ENCODE peak calls at places on chromosomes 13 and 19, in seven cellular contexts. Z, H, M, T, E, D and X are unnamed samples. For H3K4me1, the result is how much of the 10 kb centered on the place peaks cover.

GRCh38 chr19:49581007-49581508 is at the start of gene PRRG2:
- DNase-seq in E (no peak), D (no peak), H (no peak), T (no peak), Z (peak), M (no peak), X (no peak)

GRCh38 chr19:48881741-48882657 is 9.8 kb downstream of the PPP1R15A start:
- DNase-seq in D (peak), M (peak), Z (no peak), H (peak), T (no peak), E (no peak), X (no peak)

GRCh38 chr19:51256053-51256682 is 5.3 kb downstream of the SIGLECL1 start:
- DNase-seq in T (no peak), D (no peak), H (no peak), M (no peak), E (no peak), Z (no peak), X (no peak)

GRCh38 chr19:35449347-35450043 is 1.4 kb downstream of the FFAR2 start:
- DNase-seq in D (no peak), M (no peak), H (no peak), Z (no peak), T (no peak), E (no peak), X (no peak)

GRCh38 chr19:1457892-1458291 is 8.0 kb downstream of the APC2 start:
- DNase-seq in M (no peak), D (no peak), H (no peak), Z (no peak), T (no peak), E (no peak), X (no peak)

GRCh38 chr13:20193924-20194631 is 1.3 kb upstream of the GJB2 start:
- DNase-seq in D (no peak), T (no peak), Z (no peak), E (no peak), H (peak), M (no peak), X (no peak)

GRCh38 chr19:23002690-23003422 is at the start of gene ZNF728:
- DNase-seq in Z (no peak), H (no peak), M (no peak), E (peak), T (peak), D (no peak), X (peak)

GRCh38 chr13:76711515-76712182 is 174.6 kb downstream of the KCTD12 start:
- DNase-seq in T (no peak), H (peak), E (peak), M (no peak), D (no peak), Z (no peak), X (peak)

GRCh38 chr13:58619396-58620113 is 988.0 kb downstream of the PCDH17 start:
- DNase-seq in H (no peak), Z (no peak), D (no peak), T (no peak), E (no peak), M (no peak), X (no peak)

GRCh38 chr13:46721054-46721453 is 75.9 kb downstream of the ESD start:
- DNase-seq in E (no peak), M (peak), H (peak), T (no peak), D (peak), Z (no peak), X (peak)

GRCh38 chr13:30905932-30906383 is at the start of gene MEDAG:
- DNase-seq in H (peak), Z (peak), D (no peak), M (no peak), T (peak), E (peak), X (peak)
- H3K4me3 ChIP-seq in H (peak), Z (peak), D (no peak), M (no peak), T (peak), E (peak), X (peak)

GRCh38 chr19:5973867-5974635 is 3.9 kb downstream of the RANBP3 start:
- DNase-seq in E (no peak), H (peak), Z (peak), M (no peak), T (no peak), D (no peak), X (no peak)
- H3K4me1 ChIP-seq in E (under half), H (under half), Z (under half), M (under half), T (under half), D (under half), X (under half)

GRCh38 chr13:113106053-113106452 is 462 bp downstream of the F7 start:
- DNase-seq in Z (no peak), E (no peak), M (no peak), H (no peak), T (no peak), D (no peak), X (no peak)

GRCh38 chr13:113105032-113105993 is at the start of gene F7:
- DNase-seq in T (no peak), D (no peak), Z (no peak), M (no peak), H (no peak), E (no peak), X (no peak)

GRCh38 chr13:113109151-113110047 is 3.8 kb downstream of the F7 start:
- DNase-seq in H (no peak), M (no peak), Z (peak), E (no peak), D (no peak), T (no peak), X (no peak)

GRCh38 chr13:113103646-113104045 is 1.9 kb upstream of the F7 start:
- DNase-seq in T (no peak), Z (no peak), D (no peak), H (no peak), E (no peak), M (no peak), X (no peak)

GRCh38 chr13:113106666-113107065 is 1.1 kb downstream of the F7 start:
- DNase-seq in M (no peak), T (no peak), D (no peak), E (no peak), H (no peak), Z (peak), X (no peak)
- H3K27ac ChIP-seq in M (no peak), T (no peak), D (no peak), E (no peak), H (no peak), Z (no peak), X (no peak)

GRCh38 chr19:8259142-8259921 is 48.8 kb downstream of the CD320 start:
- DNase-seq in Z (peak), T (no peak), D (no peak), M (no peak), H (no peak), E (no peak), X (no peak)
- H3K4me3 ChIP-seq in Z (no peak), T (no peak), D (no peak), M (no peak), H (no peak), E (no peak), X (no peak)

GRCh38 chr13:73399347-73400216 is 340.8 kb downstream of the KLF5 start:
- DNase-seq in D (no peak), T (no peak), E (no peak), Z (no peak), H (no peak), M (no peak), X (no peak)
- H3K4me1 ChIP-seq in D (under half), T (under half), E (under half), Z (under half), H (under half), M (under half), X (under half)

GRCh38 chr13:37168151-37168550 is 62.7 kb upstream of the CSNK1A1L start:
- DNase-seq in M (no peak), H (peak), T (no peak), E (no peak), Z (no peak), D (no peak), X (no peak)

GRCh38 chr13:37164635-37165034 is 59.2 kb upstream of the CSNK1A1L start:
- DNase-seq in M (no peak), Z (no peak), E (no peak), D (no peak), T (no peak), H (no peak), X (no peak)

GRCh38 chr13:37168922-37169321 is 63.5 kb upstream of the CSNK1A1L start:
- DNase-seq in Z (no peak), T (no peak), H (no peak), D (no peak), M (no peak), E (no peak), X (no peak)

GRCh38 chr13:37158481-37158880 is 53.0 kb upstream of the CSNK1A1L start:
- DNase-seq in D (no peak), Z (no peak), M (no peak), H (no peak), T (no peak), E (no peak), X (no peak)

GRCh38 chr13:37163626-37164365 is 58.3 kb upstream of the CSNK1A1L start:
- DNase-seq in M (no peak), H (no peak), D (no peak), T (no peak), Z (no peak), E (no peak), X (no peak)
- H3K27ac ChIP-seq in M (no peak), H (no peak), D (no peak), T (no peak), Z (no peak), E (no peak), X (no peak)